ENCODE peak calls at places on chromosomes 16 and 17, in six cellular contexts. G is HepG2, F is GM12878, Z is GM12891, J is K562, S is H1. M is an unnamed sample.

GRCh38 chr17:63151981-63152523 is 186.0 kb downstream of the TANC2 start:
- DNase-seq in G (no peak), F (no peak), Z (no peak), J (no peak), S (no peak), M (no peak)

GRCh38 chr17:14882131-14882530 is 383.0 kb downstream of the PMP22 start:
- DNase-seq in G (no peak), F (no peak), Z (no peak), J (no peak), S (no peak), M (no peak)

GRCh38 chr17:64466019-64466735 is 17.3 kb downstream of the MILR1 start:
- DNase-seq in G (no peak), F (no peak), Z (no peak), J (no peak), S (no peak), M (no peak)

GRCh38 chr17:48809182-48809581 is 7.8 kb downstream of the TTLL6 start:
- DNase-seq in G (no peak), F (no peak), Z (no peak), J (no peak), S (no peak), M (no peak)

GRCh38 chr17:58370309-58370708 is 18.3 kb upstream of the SUPT4H1 start:
- DNase-seq in G (no peak), F (no peak), Z (no peak), J (no peak), S (no peak), M (no peak)

GRCh38 chr16:85523602-85524364 is 89.3 kb upstream of the GSE1 start:
- DNase-seq in G (peak), F (no peak), Z (no peak), J (peak), S (peak), M (no peak)

GRCh38 chr17:10034719-10035475 is 129.8 kb upstream of the RCVRN start:
- DNase-seq in G (no peak), F (no peak), Z (no peak), J (no peak), S (no peak), M (no peak)

GRCh38 chr16:79191933-79192332 is 408.6 kb downstream of the MAF start:
- DNase-seq in G (no peak), F (no peak), Z (no peak), J (no peak), S (no peak), M (no peak)

GRCh38 chr17:4479982-4480751 is 18.5 kb upstream of the SPNS2 start:
- DNase-seq in G (no peak), F (no peak), Z (no peak), J (no peak), S (no peak), M (no peak)

GRCh38 chr17:4482338-4483011 is 16.2 kb upstream of the SPNS2 start:
- DNase-seq in G (no peak), F (no peak), Z (no peak), J (no peak), S (no peak), M (no peak)

GRCh38 chr17:4483012-4483840 is 15.5 kb upstream of the SPNS2 start:
- DNase-seq in G (no peak), F (no peak), Z (no peak), J (no peak), S (no peak), M (no peak)

GRCh38 chr17:4479340-4479981 is 19.2 kb upstream of the SPNS2 start:
- DNase-seq in G (no peak), F (no peak), Z (no peak), J (no peak), S (no peak), M (no peak)

DNA sequence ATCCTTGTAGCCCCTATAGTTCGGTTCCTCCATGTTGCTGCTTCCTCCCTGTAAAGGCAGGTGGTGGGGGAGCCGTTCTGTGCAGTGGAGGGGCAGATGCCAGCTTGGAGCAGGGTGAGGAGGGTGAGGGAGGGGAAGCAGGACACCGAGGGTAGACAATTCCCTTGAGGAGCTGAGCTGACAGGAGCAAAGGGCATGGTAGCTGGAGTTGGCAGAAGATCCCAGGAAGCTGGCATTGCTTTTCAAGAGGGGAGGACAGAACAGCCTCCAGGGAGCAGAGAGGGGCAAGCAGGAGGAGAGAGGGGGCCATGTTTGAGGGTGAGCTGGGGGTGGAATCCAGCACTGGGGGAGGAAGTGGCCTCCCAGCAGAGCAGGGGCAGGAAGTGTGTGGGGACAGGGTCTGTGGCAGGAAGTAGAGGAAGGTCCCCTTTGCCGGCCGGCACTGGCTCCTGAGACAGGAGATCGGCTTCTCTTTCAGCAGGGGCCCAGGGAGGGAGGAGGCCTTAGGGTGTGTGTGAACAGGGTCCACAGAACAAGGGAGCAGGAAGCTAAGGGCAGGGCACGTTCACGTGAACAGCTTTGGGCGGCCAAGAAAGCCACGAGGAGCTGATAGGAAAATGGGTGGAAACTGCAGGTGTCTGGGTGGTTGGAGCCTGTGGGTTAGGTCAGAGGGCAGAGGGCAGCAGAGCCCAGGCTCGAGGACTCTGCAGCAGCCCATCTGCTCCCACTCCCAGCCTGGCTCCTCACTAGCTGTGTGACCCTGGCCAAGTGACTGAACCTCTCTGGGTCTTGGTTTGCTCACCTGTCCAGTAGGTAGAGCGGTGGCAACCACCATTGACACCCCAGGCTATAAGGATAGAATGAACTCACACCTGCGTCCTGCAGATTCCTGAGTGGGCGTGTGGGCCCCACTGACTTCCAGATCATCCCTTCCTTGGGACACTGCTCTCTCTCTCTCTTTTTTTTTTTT is 17.5 kb upstream of the SPNS2 start:
- DNase-seq in G (no peak), F (no peak), Z (peak), J (no peak), S (no peak), M (peak)
- TF ChIP-seq TAF1 in G (no peak), F (no peak), Z (no peak), J (no peak), S (no peak), M (no peak)

GRCh38 chr16:70298988-70299938 is at the start of gene DDX19B:
- DNase-seq in G (peak), F (no peak), Z (peak), J (peak), S (no peak), M (peak)
- TF ChIP-seq POLR2A in G (peak), F (peak), Z (peak), J (peak), S (peak), M (peak)

GRCh38 chr16:31077024-31077423 is 2.8 kb downstream of the ZNF646 start:
- DNase-seq in G (no peak), F (no peak), Z (no peak), J (no peak), S (no peak), M (no peak)
- TF ChIP-seq TAF1 in G (no peak), F (no peak), Z (no peak), J (no peak), S (no peak), M (no peak)

GRCh38 chr17:66892286-66892685 is 57.4 kb downstream of the CACNG5 start:
- DNase-seq in G (no peak), F (no peak), Z (no peak), J (no peak), S (no peak), M (no peak)
- TF ChIP-seq POLR2A in G (no peak), F (no peak), Z (no peak), J (no peak), S (no peak), M (no peak)

GRCh38 chr17:77957215-77957868 is 1.2 kb upstream of the TNRC6C start:
- DNase-seq in G (no peak), F (peak), Z (no peak), J (no peak), S (no peak), M (no peak)

GRCh38 chr17:77957869-77958715 is at the start of gene TNRC6C:
- DNase-seq in G (peak), F (peak), Z (peak), J (peak), S (peak), M (peak)

GRCh38 chr17:77959926-77960521 is 1.5 kb downstream of the TNRC6C start:
- DNase-seq in G (no peak), F (no peak), Z (no peak), J (no peak), S (no peak), M (no peak)

GRCh38 chr17:77958716-77959215 is 263 bp downstream of the TNRC6C start:
- DNase-seq in G (no peak), F (no peak), Z (no peak), J (no peak), S (no peak), M (no peak)

DNA sequence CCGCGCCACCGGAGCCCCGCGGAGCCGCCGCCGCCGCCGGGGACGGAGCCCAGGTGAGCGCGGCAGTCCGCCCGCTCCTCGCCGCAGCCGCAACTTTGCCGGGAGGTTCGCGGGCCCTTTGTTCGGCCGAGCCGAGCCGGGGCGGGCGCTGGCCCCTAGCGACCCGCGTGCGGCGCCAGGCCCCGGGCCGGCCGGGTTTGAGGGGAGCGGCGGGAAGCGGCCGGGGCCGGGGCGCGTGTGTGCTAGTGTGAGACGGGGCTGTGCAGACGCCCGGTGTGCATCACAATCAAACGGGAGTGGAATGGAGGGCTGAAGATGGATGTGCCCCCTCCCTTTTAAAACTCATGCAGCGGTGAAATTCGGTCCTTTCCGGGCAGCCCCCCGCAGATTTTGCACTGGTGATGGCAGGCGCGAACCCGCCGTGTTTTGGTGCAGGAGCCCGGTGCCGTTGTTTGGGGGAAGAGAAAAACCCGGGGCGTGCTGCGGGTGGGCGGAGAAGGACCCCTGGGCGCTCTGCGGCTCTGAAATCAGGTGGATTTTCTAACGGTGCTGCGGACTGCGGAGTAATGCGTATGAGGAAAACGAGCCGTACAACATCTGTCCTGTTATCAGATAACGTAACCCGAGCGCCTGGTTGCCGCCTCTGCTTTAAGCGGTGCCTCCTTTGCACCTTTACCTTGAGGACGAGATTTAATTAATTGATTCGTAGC is 868 bp downstream of the TNRC6C start:
- DNase-seq in G (no peak), F (no peak), Z (peak), J (no peak), S (no peak), M (peak)
- TF ChIP-seq TAF1 in G (peak), F (no peak), Z (no peak), J (no peak), S (no peak), M (no peak)

DNA sequence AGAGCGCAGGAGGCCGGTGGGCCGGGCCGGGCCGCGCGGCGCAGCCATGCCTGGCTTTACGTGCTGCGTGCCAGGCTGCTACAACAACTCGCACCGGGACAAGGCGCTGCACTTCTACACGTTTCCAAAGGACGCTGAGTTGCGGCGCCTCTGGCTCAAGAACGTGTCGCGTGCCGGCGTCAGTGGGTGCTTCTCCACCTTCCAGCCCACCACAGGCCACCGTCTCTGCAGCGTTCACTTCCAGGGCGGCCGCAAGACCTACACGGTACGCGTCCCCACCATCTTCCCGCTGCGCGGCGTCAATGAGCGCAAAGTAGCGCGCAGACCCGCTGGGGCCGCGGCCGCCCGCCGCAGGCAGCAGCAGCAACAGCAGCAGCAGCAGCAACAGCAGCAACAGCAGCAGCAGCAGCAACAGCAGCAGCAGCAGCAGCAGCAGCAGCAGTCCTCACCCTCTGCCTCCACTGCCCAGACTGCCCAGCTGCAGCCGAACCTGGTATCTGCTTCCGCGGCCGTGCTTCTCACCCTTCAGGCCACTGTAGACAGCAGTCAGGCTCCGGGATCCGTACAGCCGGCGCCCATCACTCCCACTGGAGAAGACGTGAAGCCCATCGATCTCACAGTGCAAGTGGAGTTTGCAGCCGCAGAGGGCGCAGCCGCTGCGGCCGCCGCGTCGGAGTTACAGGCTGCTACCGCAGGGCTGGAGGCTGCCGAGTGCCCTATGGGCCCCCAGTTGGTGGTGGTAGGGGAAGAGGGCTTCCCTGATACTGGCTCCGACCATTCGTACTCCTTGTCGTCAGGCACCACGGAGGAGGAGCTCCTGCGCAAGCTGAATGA is 606 bp downstream of the THAP11 start:
- DNase-seq in G (peak), F (no peak), Z (no peak), J (no peak), S (no peak), M (peak)
- TF ChIP-seq POLR2A in G (no peak), F (peak), Z (no peak), J (no peak), S (no peak), M (peak)

GRCh38 chr17:38879878-38880727 is 10.2 kb downstream of the LASP1 start:
- DNase-seq in G (no peak), F (no peak), Z (no peak), J (peak), S (peak), M (no peak)
- TF ChIP-seq TAF1 in G (no peak), F (no peak), Z (no peak), J (no peak), S (no peak), M (no peak)

M was measured in GM12892.